ENCODE peak calls at places on chromosome 6, in nine cellular contexts. One of them, this sample, is unnamed.

GRCh38 chr6:15893556-15894253 is 230.9 kb upstream of the DTNBP1 start:
- DNase-seq in stimulated activated CD4-positive, alpha-beta T cell treated with anti-CD3 and anti-CD28 coated beads, Interleukin-1b, Interleukin-23, amount 100 ng/mL, for 4 hours: no peak
- DNase-seq in stimulated activated CD8-positive, alpha-beta memory T cell treated with anti-CD3 and anti-CD28 coated beads, Interleukin-15, amount 100 ng/mL, for 1 hour: no peak
- DNase-seq in stimulated activated naive B cell treated with anti-CD40 and anti-IgM and Interleukin-4, amounts not matched to agents 10 μg/mL and 1 μg/mL and 100 μg/mL, for 72 hours: no peak
- DNase-seq in GM23248: no peak
- DNase-seq in AG08395: no peak
- DNase-seq in fibroblast of lung: no peak
- DNase-seq in islet precursor cell: no peak
- DNase-seq in NCI-H2107: no peak
- DNase-seq in this sample: peak

GRCh38 chr6:38302081-38302480 is 337.6 kb downstream of the BTBD9 start:
- DNase-seq in NCI-H2107: no peak
- DNase-seq in stimulated activated CD8-positive, alpha-beta memory T cell treated with anti-CD3 and anti-CD28 coated beads, Interleukin-15, amount 100 ng/mL, for 1 hour: no peak
- DNase-seq in fibroblast of lung: peak
- DNase-seq in GM23248: peak
- DNase-seq in stimulated activated naive B cell treated with anti-CD40 and anti-IgM and Interleukin-4, amounts not matched to agents 10 μg/mL and 1 μg/mL and 100 μg/mL, for 72 hours: no peak
- DNase-seq in AG08395: no peak
- DNase-seq in islet precursor cell: no peak
- DNase-seq in stimulated activated CD4-positive, alpha-beta T cell treated with anti-CD3 and anti-CD28 coated beads, Interleukin-1b, Interleukin-23, amount 100 ng/mL, for 4 hours: no peak
- DNase-seq in this sample: peak

GRCh38 chr6:6740595-6740994 is 152.1 kb downstream of the LY86 start:
- DNase-seq in AG08395: no peak
- DNase-seq in GM23248: no peak
- DNase-seq in fibroblast of lung: no peak
- DNase-seq in stimulated activated naive B cell treated with anti-CD40 and anti-IgM and Interleukin-4, amounts not matched to agents 10 μg/mL and 1 μg/mL and 100 μg/mL, for 72 hours: no peak
- DNase-seq in stimulated activated CD4-positive, alpha-beta T cell treated with anti-CD3 and anti-CD28 coated beads, Interleukin-1b, Interleukin-23, amount 100 ng/mL, for 4 hours: no peak
- DNase-seq in NCI-H2107: no peak
- DNase-seq in stimulated activated CD8-positive, alpha-beta memory T cell treated with anti-CD3 and anti-CD28 coated beads, Interleukin-15, amount 100 ng/mL, for 1 hour: no peak
- DNase-seq in islet precursor cell: no peak
- DNase-seq in this sample: no peak

GRCh38 chr6:138944412-138944811 is 43.6 kb downstream of the REPS1 start:
- DNase-seq in stimulated activated CD4-positive, alpha-beta T cell treated with anti-CD3 and anti-CD28 coated beads, Interleukin-1b, Interleukin-23, amount 100 ng/mL, for 4 hours: no peak
- DNase-seq in stimulated activated CD8-positive, alpha-beta memory T cell treated with anti-CD3 and anti-CD28 coated beads, Interleukin-15, amount 100 ng/mL, for 1 hour: no peak
- DNase-seq in GM23248: peak
- DNase-seq in stimulated activated naive B cell treated with anti-CD40 and anti-IgM and Interleukin-4, amounts not matched to agents 10 μg/mL and 1 μg/mL and 100 μg/mL, for 72 hours: no peak
- DNase-seq in NCI-H2107: no peak
- DNase-seq in islet precursor cell: peak
- DNase-seq in fibroblast of lung: peak
- DNase-seq in AG08395: peak
- DNase-seq in this sample: peak

GRCh38 chr6:83092756-83093399 is 25.4 kb downstream of the DOP1A start:
- DNase-seq in GM23248: peak
- DNase-seq in stimulated activated naive B cell treated with anti-CD40 and anti-IgM and Interleukin-4, amounts not matched to agents 10 μg/mL and 1 μg/mL and 100 μg/mL, for 72 hours: no peak
- DNase-seq in fibroblast of lung: peak
- DNase-seq in stimulated activated CD8-positive, alpha-beta memory T cell treated with anti-CD3 and anti-CD28 coated beads, Interleukin-15, amount 100 ng/mL, for 1 hour: no peak
- DNase-seq in islet precursor cell: no peak
- DNase-seq in AG08395: peak
- DNase-seq in stimulated activated CD4-positive, alpha-beta T cell treated with anti-CD3 and anti-CD28 coated beads, Interleukin-1b, Interleukin-23, amount 100 ng/mL, for 4 hours: no peak
- DNase-seq in NCI-H2107: no peak
- DNase-seq in this sample: peak

GRCh38 chr6:27866370-27867050 is 45.7 kb downstream of the OR2B2 start:
- DNase-seq in islet precursor cell: peak
- DNase-seq in stimulated activated naive B cell treated with anti-CD40 and anti-IgM and Interleukin-4, amounts not matched to agents 10 μg/mL and 1 μg/mL and 100 μg/mL, for 72 hours: no peak
- DNase-seq in AG08395: peak
- DNase-seq in fibroblast of lung: peak
- DNase-seq in stimulated activated CD8-positive, alpha-beta memory T cell treated with anti-CD3 and anti-CD28 coated beads, Interleukin-15, amount 100 ng/mL, for 1 hour: no peak
- DNase-seq in NCI-H2107: no peak
- DNase-seq in GM23248: peak
- DNase-seq in stimulated activated CD4-positive, alpha-beta T cell treated with anti-CD3 and anti-CD28 coated beads, Interleukin-1b, Interleukin-23, amount 100 ng/mL, for 4 hours: no peak
- DNase-seq in this sample: peak

GRCh38 chr6:4313044-4313686 is 177.8 kb upstream of the ECI2 start:
- DNase-seq in islet precursor cell: peak
- DNase-seq in stimulated activated naive B cell treated with anti-CD40 and anti-IgM and Interleukin-4, amounts not matched to agents 10 μg/mL and 1 μg/mL and 100 μg/mL, for 72 hours: no peak
- DNase-seq in GM23248: peak
- DNase-seq in fibroblast of lung: peak
- DNase-seq in stimulated activated CD8-positive, alpha-beta memory T cell treated with anti-CD3 and anti-CD28 coated beads, Interleukin-15, amount 100 ng/mL, for 1 hour: no peak
- DNase-seq in NCI-H2107: no peak
- DNase-seq in AG08395: peak
- DNase-seq in stimulated activated CD4-positive, alpha-beta T cell treated with anti-CD3 and anti-CD28 coated beads, Interleukin-1b, Interleukin-23, amount 100 ng/mL, for 4 hours: no peak
- DNase-seq in this sample: peak

GRCh38 chr6:11636121-11636520 is 98.6 kb downstream of the TMEM170B start:
- DNase-seq in stimulated activated naive B cell treated with anti-CD40 and anti-IgM and Interleukin-4, amounts not matched to agents 10 μg/mL and 1 μg/mL and 100 μg/mL, for 72 hours: no peak
- DNase-seq in stimulated activated CD8-positive, alpha-beta memory T cell treated with anti-CD3 and anti-CD28 coated beads, Interleukin-15, amount 100 ng/mL, for 1 hour: no peak
- DNase-seq in GM23248: no peak
- DNase-seq in islet precursor cell: no peak
- DNase-seq in fibroblast of lung: no peak
- DNase-seq in AG08395: no peak
- DNase-seq in stimulated activated CD4-positive, alpha-beta T cell treated with anti-CD3 and anti-CD28 coated beads, Interleukin-1b, Interleukin-23, amount 100 ng/mL, for 4 hours: no peak
- DNase-seq in NCI-H2107: no peak
- DNase-seq in this sample: no peak

GRCh38 chr6:28134015-28134414 is 7.7 kb upstream of the ZKSCAN8 start:
- DNase-seq in NCI-H2107: no peak
- DNase-seq in fibroblast of lung: peak
- DNase-seq in stimulated activated CD4-positive, alpha-beta T cell treated with anti-CD3 and anti-CD28 coated beads, Interleukin-1b, Interleukin-23, amount 100 ng/mL, for 4 hours: no peak
- DNase-seq in AG08395: peak
- DNase-seq in GM23248: peak
- DNase-seq in islet precursor cell: peak
- DNase-seq in stimulated activated naive B cell treated with anti-CD40 and anti-IgM and Interleukin-4, amounts not matched to agents 10 μg/mL and 1 μg/mL and 100 μg/mL, for 72 hours: no peak
- DNase-seq in stimulated activated CD8-positive, alpha-beta memory T cell treated with anti-CD3 and anti-CD28 coated beads, Interleukin-15, amount 100 ng/mL, for 1 hour: no peak
- DNase-seq in this sample: peak

GRCh38 chr6:90082847-90083246 is 188.6 kb downstream of the GJA10 start:
- DNase-seq in GM23248: no peak
- DNase-seq in AG08395: no peak
- DNase-seq in stimulated activated CD8-positive, alpha-beta memory T cell treated with anti-CD3 and anti-CD28 coated beads, Interleukin-15, amount 100 ng/mL, for 1 hour: no peak
- DNase-seq in stimulated activated naive B cell treated with anti-CD40 and anti-IgM and Interleukin-4, amounts not matched to agents 10 μg/mL and 1 μg/mL and 100 μg/mL, for 72 hours: no peak
- DNase-seq in NCI-H2107: no peak
- DNase-seq in fibroblast of lung: no peak
- DNase-seq in islet precursor cell: no peak
- DNase-seq in stimulated activated CD4-positive, alpha-beta T cell treated with anti-CD3 and anti-CD28 coated beads, Interleukin-1b, Interleukin-23, amount 100 ng/mL, for 4 hours: no peak
- DNase-seq in this sample: no peak

GRCh38 chr6:146905313-146905712 is 298.9 kb upstream of the STXBP5 start:
- DNase-seq in stimulated activated CD4-positive, alpha-beta T cell treated with anti-CD3 and anti-CD28 coated beads, Interleukin-1b, Interleukin-23, amount 100 ng/mL, for 4 hours: no peak
- DNase-seq in islet precursor cell: peak
- DNase-seq in fibroblast of lung: peak
- DNase-seq in NCI-H2107: no peak
- DNase-seq in stimulated activated CD8-positive, alpha-beta memory T cell treated with anti-CD3 and anti-CD28 coated beads, Interleukin-15, amount 100 ng/mL, for 1 hour: no peak
- DNase-seq in GM23248: peak
- DNase-seq in stimulated activated naive B cell treated with anti-CD40 and anti-IgM and Interleukin-4, amounts not matched to agents 10 μg/mL and 1 μg/mL and 100 μg/mL, for 72 hours: no peak
- DNase-seq in AG08395: peak
- DNase-seq in this sample: peak

GRCh38 chr6:158475344-158476302 is 84.3 kb upstream of the TMEM181 start:
- DNase-seq in stimulated activated naive B cell treated with anti-CD40 and anti-IgM and Interleukin-4, amounts not matched to agents 10 μg/mL and 1 μg/mL and 100 μg/mL, for 72 hours: peak
- DNase-seq in NCI-H2107: peak
- DNase-seq in islet precursor cell: no peak
- DNase-seq in fibroblast of lung: peak
- DNase-seq in stimulated activated CD8-positive, alpha-beta memory T cell treated with anti-CD3 and anti-CD28 coated beads, Interleukin-15, amount 100 ng/mL, for 1 hour: no peak
- DNase-seq in GM23248: peak
- DNase-seq in stimulated activated CD4-positive, alpha-beta T cell treated with anti-CD3 and anti-CD28 coated beads, Interleukin-1b, Interleukin-23, amount 100 ng/mL, for 4 hours: no peak
- DNase-seq in AG08395: peak
- DNase-seq in this sample: peak

GRCh38 chr6:152981989-152982767 is 663 bp downstream of the FBXO5 start:
- DNase-seq in fibroblast of lung: no peak
- DNase-seq in stimulated activated naive B cell treated with anti-CD40 and anti-IgM and Interleukin-4, amounts not matched to agents 10 μg/mL and 1 μg/mL and 100 μg/mL, for 72 hours: no peak
- DNase-seq in AG08395: no peak
- DNase-seq in stimulated activated CD8-positive, alpha-beta memory T cell treated with anti-CD3 and anti-CD28 coated beads, Interleukin-15, amount 100 ng/mL, for 1 hour: no peak
- DNase-seq in GM23248: no peak
- DNase-seq in NCI-H2107: no peak
- DNase-seq in islet precursor cell: peak
- DNase-seq in stimulated activated CD4-positive, alpha-beta T cell treated with anti-CD3 and anti-CD28 coated beads, Interleukin-1b, Interleukin-23, amount 100 ng/mL, for 4 hours: no peak
- DNase-seq in this sample: no peak

GRCh38 chr6:3229566-3230274 is 2.3 kb upstream of the TUBB2B start:
- DNase-seq in stimulated activated CD8-positive, alpha-beta memory T cell treated with anti-CD3 and anti-CD28 coated beads, Interleukin-15, amount 100 ng/mL, for 1 hour: no peak
- DNase-seq in stimulated activated naive B cell treated with anti-CD40 and anti-IgM and Interleukin-4, amounts not matched to agents 10 μg/mL and 1 μg/mL and 100 μg/mL, for 72 hours: no peak
- DNase-seq in GM23248: peak
- DNase-seq in AG08395: no peak
- DNase-seq in fibroblast of lung: peak
- DNase-seq in stimulated activated CD4-positive, alpha-beta T cell treated with anti-CD3 and anti-CD28 coated beads, Interleukin-1b, Interleukin-23, amount 100 ng/mL, for 4 hours: peak
- DNase-seq in islet precursor cell: peak
- DNase-seq in NCI-H2107: peak
- DNase-seq in this sample: no peak

GRCh38 chr6:12012566-12013367 is 655 bp downstream of the HIVEP1 start:
- DNase-seq in NCI-H2107: peak
- DNase-seq in islet precursor cell: peak
- DNase-seq in stimulated activated CD4-positive, alpha-beta T cell treated with anti-CD3 and anti-CD28 coated beads, Interleukin-1b, Interleukin-23, amount 100 ng/mL, for 4 hours: peak
- DNase-seq in AG08395: peak
- DNase-seq in stimulated activated naive B cell treated with anti-CD40 and anti-IgM and Interleukin-4, amounts not matched to agents 10 μg/mL and 1 μg/mL and 100 μg/mL, for 72 hours: peak
- DNase-seq in stimulated activated CD8-positive, alpha-beta memory T cell treated with anti-CD3 and anti-CD28 coated beads, Interleukin-15, amount 100 ng/mL, for 1 hour: peak
- DNase-seq in fibroblast of lung: peak
- DNase-seq in GM23248: peak
- DNase-seq in this sample: peak

GRCh38 chr6:146546440-146546839 is 2.8 kb downstream of the RAB32 start:
- DNase-seq in stimulated activated CD8-positive, alpha-beta memory T cell treated with anti-CD3 and anti-CD28 coated beads, Interleukin-15, amount 100 ng/mL, for 1 hour: no peak
- DNase-seq in stimulated activated CD4-positive, alpha-beta T cell treated with anti-CD3 and anti-CD28 coated beads, Interleukin-1b, Interleukin-23, amount 100 ng/mL, for 4 hours: no peak
- DNase-seq in fibroblast of lung: peak
- DNase-seq in stimulated activated naive B cell treated with anti-CD40 and anti-IgM and Interleukin-4, amounts not matched to agents 10 μg/mL and 1 μg/mL and 100 μg/mL, for 72 hours: no peak
- DNase-seq in AG08395: peak
- DNase-seq in islet precursor cell: no peak
- DNase-seq in NCI-H2107: no peak
- DNase-seq in GM23248: peak
- DNase-seq in this sample: peak

GRCh38 chr6:72522735-72523141 is 99.1 kb upstream of the KCNQ5 start:
- DNase-seq in stimulated activated CD8-positive, alpha-beta memory T cell treated with anti-CD3 and anti-CD28 coated beads, Interleukin-15, amount 100 ng/mL, for 1 hour: no peak
- DNase-seq in fibroblast of lung: no peak
- DNase-seq in islet precursor cell: peak
- DNase-seq in GM23248: no peak
- DNase-seq in NCI-H2107: peak
- DNase-seq in stimulated activated naive B cell treated with anti-CD40 and anti-IgM and Interleukin-4, amounts not matched to agents 10 μg/mL and 1 μg/mL and 100 μg/mL, for 72 hours: no peak
- DNase-seq in AG08395: no peak
- DNase-seq in stimulated activated CD4-positive, alpha-beta T cell treated with anti-CD3 and anti-CD28 coated beads, Interleukin-1b, Interleukin-23, amount 100 ng/mL, for 4 hours: peak
- DNase-seq in this sample: no peak

GRCh38 chr6:41677430-41678045 is 39.3 kb downstream of the MDFI start:
- DNase-seq in NCI-H2107: no peak
- DNase-seq in AG08395: no peak
- DNase-seq in islet precursor cell: peak
- DNase-seq in stimulated activated CD8-positive, alpha-beta memory T cell treated with anti-CD3 and anti-CD28 coated beads, Interleukin-15, amount 100 ng/mL, for 1 hour: no peak
- DNase-seq in stimulated activated naive B cell treated with anti-CD40 and anti-IgM and Interleukin-4, amounts not matched to agents 10 μg/mL and 1 μg/mL and 100 μg/mL, for 72 hours: no peak
- DNase-seq in stimulated activated CD4-positive, alpha-beta T cell treated with anti-CD3 and anti-CD28 coated beads, Interleukin-1b, Interleukin-23, amount 100 ng/mL, for 4 hours: no peak
- DNase-seq in fibroblast of lung: no peak
- DNase-seq in GM23248: no peak
- DNase-seq in this sample: no peak

GRCh38 chr6:22807818-22808217 is 238.5 kb downstream of the HDGFL1 start:
- DNase-seq in stimulated activated CD4-positive, alpha-beta T cell treated with anti-CD3 and anti-CD28 coated beads, Interleukin-1b, Interleukin-23, amount 100 ng/mL, for 4 hours: no peak
- DNase-seq in islet precursor cell: no peak
- DNase-seq in NCI-H2107: no peak
- DNase-seq in fibroblast of lung: no peak
- DNase-seq in AG08395: no peak
- DNase-seq in stimulated activated CD8-positive, alpha-beta memory T cell treated with anti-CD3 and anti-CD28 coated beads, Interleukin-15, amount 100 ng/mL, for 1 hour: no peak
- DNase-seq in stimulated activated naive B cell treated with anti-CD40 and anti-IgM and Interleukin-4, amounts not matched to agents 10 μg/mL and 1 μg/mL and 100 μg/mL, for 72 hours: no peak
- DNase-seq in GM23248: no peak
- DNase-seq in this sample: no peak

GRCh38 chr6:116572162-116572561 is 858 bp downstream of the RWDD1 start:
- DNase-seq in fibroblast of lung: peak
- DNase-seq in stimulated activated CD8-positive, alpha-beta memory T cell treated with anti-CD3 and anti-CD28 coated beads, Interleukin-15, amount 100 ng/mL, for 1 hour: no peak
- DNase-seq in islet precursor cell: no peak
- DNase-seq in stimulated activated CD4-positive, alpha-beta T cell treated with anti-CD3 and anti-CD28 coated beads, Interleukin-1b, Interleukin-23, amount 100 ng/mL, for 4 hours: no peak
- DNase-seq in stimulated activated naive B cell treated with anti-CD40 and anti-IgM and Interleukin-4, amounts not matched to agents 10 μg/mL and 1 μg/mL and 100 μg/mL, for 72 hours: no peak
- DNase-seq in AG08395: peak
- DNase-seq in GM23248: peak
- DNase-seq in NCI-H2107: no peak
- DNase-seq in this sample: peak

GRCh38 chr6:41022294-41022693 is 16.7 kb downstream of the UNC5CL start:
- DNase-seq in AG08395: no peak
- DNase-seq in stimulated activated CD8-positive, alpha-beta memory T cell treated with anti-CD3 and anti-CD28 coated beads, Interleukin-15, amount 100 ng/mL, for 1 hour: no peak
- DNase-seq in fibroblast of lung: peak
- DNase-seq in stimulated activated CD4-positive, alpha-beta T cell treated with anti-CD3 and anti-CD28 coated beads, Interleukin-1b, Interleukin-23, amount 100 ng/mL, for 4 hours: no peak
- DNase-seq in NCI-H2107: no peak
- DNase-seq in GM23248: peak
- DNase-seq in stimulated activated naive B cell treated with anti-CD40 and anti-IgM and Interleukin-4, amounts not matched to agents 10 μg/mL and 1 μg/mL and 100 μg/mL, for 72 hours: no peak
- DNase-seq in islet precursor cell: no peak
- DNase-seq in this sample: peak

GRCh38 chr6:147397306-147397705 is 111.2 kb upstream of the SAMD5 start:
- DNase-seq in fibroblast of lung: peak
- DNase-seq in NCI-H2107: no peak
- DNase-seq in AG08395: no peak
- DNase-seq in stimulated activated naive B cell treated with anti-CD40 and anti-IgM and Interleukin-4, amounts not matched to agents 10 μg/mL and 1 μg/mL and 100 μg/mL, for 72 hours: no peak
- DNase-seq in GM23248: no peak
- DNase-seq in stimulated activated CD8-positive, alpha-beta memory T cell treated with anti-CD3 and anti-CD28 coated beads, Interleukin-15, amount 100 ng/mL, for 1 hour: no peak
- DNase-seq in stimulated activated CD4-positive, alpha-beta T cell treated with anti-CD3 and anti-CD28 coated beads, Interleukin-1b, Interleukin-23, amount 100 ng/mL, for 4 hours: no peak
- DNase-seq in islet precursor cell: no peak
- DNase-seq in this sample: no peak

GRCh38 chr6:107822154-107823046 is 1.7 kb downstream of the SCML4 start:
- DNase-seq in GM23248: no peak
- DNase-seq in stimulated activated naive B cell treated with anti-CD40 and anti-IgM and Interleukin-4, amounts not matched to agents 10 μg/mL and 1 μg/mL and 100 μg/mL, for 72 hours: peak
- DNase-seq in stimulated activated CD8-positive, alpha-beta memory T cell treated with anti-CD3 and anti-CD28 coated beads, Interleukin-15, amount 100 ng/mL, for 1 hour: no peak
- DNase-seq in fibroblast of lung: no peak
- DNase-seq in AG08395: no peak
- DNase-seq in NCI-H2107: no peak
- DNase-seq in stimulated activated CD4-positive, alpha-beta T cell treated with anti-CD3 and anti-CD28 coated beads, Interleukin-1b, Interleukin-23, amount 100 ng/mL, for 4 hours: no peak
- DNase-seq in islet precursor cell: no peak
- DNase-seq in this sample: no peak

GRCh38 chr6:72622094-72622540 is 253 bp downstream of the KCNQ5 start:
- DNase-seq in stimulated activated CD4-positive, alpha-beta T cell treated with anti-CD3 and anti-CD28 coated beads, Interleukin-1b, Interleukin-23, amount 100 ng/mL, for 4 hours: peak
- DNase-seq in stimulated activated naive B cell treated with anti-CD40 and anti-IgM and Interleukin-4, amounts not matched to agents 10 μg/mL and 1 μg/mL and 100 μg/mL, for 72 hours: peak
- DNase-seq in GM23248: peak
- DNase-seq in NCI-H2107: no peak
- DNase-seq in AG08395: peak
- DNase-seq in islet precursor cell: peak
- DNase-seq in stimulated activated CD8-positive, alpha-beta memory T cell treated with anti-CD3 and anti-CD28 coated beads, Interleukin-15, amount 100 ng/mL, for 1 hour: no peak
- DNase-seq in fibroblast of lung: peak
- DNase-seq in this sample: no peak

GRCh38 chr6:24720131-24720603 is 1.2 kb upstream of the C6orf62 start:
- DNase-seq in AG08395: peak
- DNase-seq in GM23248: peak
- DNase-seq in NCI-H2107: no peak
- DNase-seq in stimulated activated naive B cell treated with anti-CD40 and anti-IgM and Interleukin-4, amounts not matched to agents 10 μg/mL and 1 μg/mL and 100 μg/mL, for 72 hours: peak
- DNase-seq in stimulated activated CD4-positive, alpha-beta T cell treated with anti-CD3 and anti-CD28 coated beads, Interleukin-1b, Interleukin-23, amount 100 ng/mL, for 4 hours: peak
- DNase-seq in islet precursor cell: peak
- DNase-seq in fibroblast of lung: peak
- DNase-seq in stimulated activated CD8-positive, alpha-beta memory T cell treated with anti-CD3 and anti-CD28 coated beads, Interleukin-15, amount 100 ng/mL, for 1 hour: peak
- DNase-seq in this sample: peak

GRCh38 chr6:157030756-157031155 is 253.6 kb downstream of the ARID1B start:
- DNase-seq in NCI-H2107: no peak
- DNase-seq in GM23248: no peak
- DNase-seq in fibroblast of lung: peak
- DNase-seq in stimulated activated naive B cell treated with anti-CD40 and anti-IgM and Interleukin-4, amounts not matched to agents 10 μg/mL and 1 μg/mL and 100 μg/mL, for 72 hours: no peak
- DNase-seq in stimulated activated CD4-positive, alpha-beta T cell treated with anti-CD3 and anti-CD28 coated beads, Interleukin-1b, Interleukin-23, amount 100 ng/mL, for 4 hours: no peak
- DNase-seq in stimulated activated CD8-positive, alpha-beta memory T cell treated with anti-CD3 and anti-CD28 coated beads, Interleukin-15, amount 100 ng/mL, for 1 hour: no peak
- DNase-seq in AG08395: no peak
- DNase-seq in islet precursor cell: no peak
- DNase-seq in this sample: no peak

GRCh38 chr6:7554533-7555275 is 13.2 kb downstream of the DSP start:
- DNase-seq in GM23248: peak
- DNase-seq in AG08395: no peak
- DNase-seq in stimulated activated naive B cell treated with anti-CD40 and anti-IgM and Interleukin-4, amounts not matched to agents 10 μg/mL and 1 μg/mL and 100 μg/mL, for 72 hours: no peak
- DNase-seq in NCI-H2107: no peak
- DNase-seq in fibroblast of lung: no peak
- DNase-seq in islet precursor cell: no peak
- DNase-seq in stimulated activated CD8-positive, alpha-beta memory T cell treated with anti-CD3 and anti-CD28 coated beads, Interleukin-15, amount 100 ng/mL, for 1 hour: no peak
- DNase-seq in stimulated activated CD4-positive, alpha-beta T cell treated with anti-CD3 and anti-CD28 coated beads, Interleukin-1b, Interleukin-23, amount 100 ng/mL, for 4 hours: no peak
- DNase-seq in this sample: no peak

GRCh38 chr6:28269492-28269891 is 2.5 kb downstream of the ZSCAN26 start:
- DNase-seq in islet precursor cell: no peak
- DNase-seq in AG08395: peak
- DNase-seq in stimulated activated CD8-positive, alpha-beta memory T cell treated with anti-CD3 and anti-CD28 coated beads, Interleukin-15, amount 100 ng/mL, for 1 hour: no peak
- DNase-seq in GM23248: peak
- DNase-seq in stimulated activated naive B cell treated with anti-CD40 and anti-IgM and Interleukin-4, amounts not matched to agents 10 μg/mL and 1 μg/mL and 100 μg/mL, for 72 hours: no peak
- DNase-seq in stimulated activated CD4-positive, alpha-beta T cell treated with anti-CD3 and anti-CD28 coated beads, Interleukin-1b, Interleukin-23, amount 100 ng/mL, for 4 hours: no peak
- DNase-seq in fibroblast of lung: peak
- DNase-seq in NCI-H2107: no peak
- DNase-seq in this sample: peak

GRCh38 chr6:11833626-11834592 is 55.3 kb upstream of the ADTRP start:
- DNase-seq in stimulated activated naive B cell treated with anti-CD40 and anti-IgM and Interleukin-4, amounts not matched to agents 10 μg/mL and 1 μg/mL and 100 μg/mL, for 72 hours: peak
- DNase-seq in stimulated activated CD8-positive, alpha-beta memory T cell treated with anti-CD3 and anti-CD28 coated beads, Interleukin-15, amount 100 ng/mL, for 1 hour: no peak
- DNase-seq in AG08395: no peak
- DNase-seq in stimulated activated CD4-positive, alpha-beta T cell treated with anti-CD3 and anti-CD28 coated beads, Interleukin-1b, Interleukin-23, amount 100 ng/mL, for 4 hours: no peak
- DNase-seq in islet precursor cell: no peak
- DNase-seq in NCI-H2107: no peak
- DNase-seq in GM23248: no peak
- DNase-seq in fibroblast of lung: no peak
- DNase-seq in this sample: no peak

GRCh38 chr6:138374815-138375214 is 2.9 kb upstream of the SMIM28 start:
- DNase-seq in stimulated activated CD8-positive, alpha-beta memory T cell treated with anti-CD3 and anti-CD28 coated beads, Interleukin-15, amount 100 ng/mL, for 1 hour: no peak
- DNase-seq in GM23248: no peak
- DNase-seq in AG08395: no peak
- DNase-seq in fibroblast of lung: no peak
- DNase-seq in stimulated activated naive B cell treated with anti-CD40 and anti-IgM and Interleukin-4, amounts not matched to agents 10 μg/mL and 1 μg/mL and 100 μg/mL, for 72 hours: no peak
- DNase-seq in stimulated activated CD4-positive, alpha-beta T cell treated with anti-CD3 and anti-CD28 coated beads, Interleukin-1b, Interleukin-23, amount 100 ng/mL, for 4 hours: no peak
- DNase-seq in islet precursor cell: no peak
- DNase-seq in NCI-H2107: no peak
- DNase-seq in this sample: no peak

GRCh38 chr6:47144306-47144705 is 102.2 kb upstream of the ADGRF1 start:
- DNase-seq in stimulated activated CD4-positive, alpha-beta T cell treated with anti-CD3 and anti-CD28 coated beads, Interleukin-1b, Interleukin-23, amount 100 ng/mL, for 4 hours: no peak
- DNase-seq in NCI-H2107: no peak
- DNase-seq in fibroblast of lung: peak
- DNase-seq in AG08395: peak
- DNase-seq in GM23248: peak
- DNase-seq in stimulated activated naive B cell treated with anti-CD40 and anti-IgM and Interleukin-4, amounts not matched to agents 10 μg/mL and 1 μg/mL and 100 μg/mL, for 72 hours: no peak
- DNase-seq in stimulated activated CD8-positive, alpha-beta memory T cell treated with anti-CD3 and anti-CD28 coated beads, Interleukin-15, amount 100 ng/mL, for 1 hour: no peak
- DNase-seq in islet precursor cell: no peak
- DNase-seq in this sample: peak